ENCODE peak calls at places on chromosome 3, in ten cellular contexts. Q is IMR-90, X is HCT116, D is psoas muscle, E is HL-60, P is PC-3, F is dorsolateral prefrontal cortex, Y is astrocyte of the spinal cord, M is foreskin fibroblast, S is upper lobe of right lung. O is an unnamed sample.

GRCh38 chr3:2735392-2735894 is 374.7 kb downstream of the IL5RA start:
- DNase-seq in Q (no peak), X (no peak), D (no peak), E (no peak), P (no peak), F (no peak), Y (no peak), M (no peak), S (no peak), O (no peak)

GRCh38 chr3:109985942-109986555 is 648.7 kb upstream of the DPPA4 start:
- DNase-seq in Q (peak), X (no peak), D (no peak), E (no peak), P (no peak), F (no peak), Y (no peak), M (no peak), S (no peak), O (no peak)

GRCh38 chr3:159191454-159191853 is 389.6 kb downstream of the MFSD1 start:
- DNase-seq in Q (no peak), X (peak), D (no peak), E (no peak), P (peak), F (no peak), Y (peak), M (peak), S (no peak), O (no peak)

GRCh38 chr3:169323580-169324453 is 339.7 kb downstream of the MECOM start:
- DNase-seq in Q (peak), X (no peak), D (no peak), E (no peak), P (no peak), F (no peak), Y (peak), M (no peak), S (no peak), O (no peak)

GRCh38 chr3:42742688-42743087 is 30.4 kb downstream of the CCDC13 start:
- DNase-seq in Q (no peak), X (no peak), D (no peak), E (no peak), P (no peak), F (no peak), Y (no peak), M (no peak), S (no peak), O (no peak)

GRCh38 chr3:151305081-151305777 is 11.4 kb downstream of the GPR87 start:
- DNase-seq in Q (peak), X (peak), D (peak), E (no peak), P (peak), F (no peak), Y (peak), M (peak), S (peak), O (peak)

GRCh38 chr3:191531434-191531833 is 70.5 kb downstream of the PYDC2 start:
- DNase-seq in Q (no peak), X (no peak), D (no peak), E (no peak), P (no peak), F (no peak), Y (no peak), M (no peak), S (no peak), O (no peak)

GRCh38 chr3:198071602-198072285 is 111.7 kb downstream of the LMLN start:
- DNase-seq in Q (peak), X (peak), D (no peak), E (no peak), P (peak), F (no peak), Y (peak), M (peak), S (no peak), O (peak)

GRCh38 chr3:102484384-102484783 is 49.6 kb downstream of the ZPLD1 start:
- DNase-seq in Q (no peak), X (no peak), D (no peak), E (no peak), P (peak), F (no peak), Y (no peak), M (no peak), S (no peak), O (no peak)

GRCh38 chr3:195105389-195105788 is 165.6 kb downstream of the XXYLT1 start:
- DNase-seq in Q (peak), X (no peak), D (no peak), E (no peak), P (peak), F (no peak), Y (no peak), M (no peak), S (peak), O (no peak)

GRCh38 chr3:64393193-64393592 is 167.9 kb upstream of the PRICKLE2 start:
- DNase-seq in Q (no peak), X (no peak), D (no peak), E (no peak), P (no peak), F (no peak), Y (no peak), M (no peak), S (no peak), O (no peak)

GRCh38 chr3:138070006-138070405 is 45.4 kb downstream of the DZIP1L start:
- DNase-seq in Q (no peak), X (no peak), D (no peak), E (no peak), P (peak), F (no peak), Y (no peak), M (no peak), S (no peak), O (no peak)

GRCh38 chr3:75237041-75237775 is 426.9 kb upstream of the FRG2C start:
- DNase-seq in Q (no peak), X (no peak), D (no peak), E (no peak), P (no peak), F (no peak), Y (no peak), M (no peak), S (no peak), O (no peak)

GRCh38 chr3:11362600-11362999 is 90.4 kb downstream of the ATG7 start:
- DNase-seq in Q (peak), X (no peak), D (no peak), E (no peak), P (no peak), F (no peak), Y (no peak), M (peak), S (no peak), O (no peak)

GRCh38 chr3:152382312-152383135 is 113.8 kb downstream of the MBNL1 start:
- DNase-seq in Q (no peak), X (no peak), D (no peak), E (no peak), P (no peak), F (no peak), Y (no peak), M (no peak), S (no peak), O (no peak)
- H3K4me3 ChIP-seq in Q (no peak), X (no peak), D (peak), E (no peak), P (no peak), F (peak), Y (no peak), M (peak), S (peak), O (no peak)

GRCh38 chr3:73431136-73431933 is 193.4 kb downstream of the PDZRN3 start:
- DNase-seq in Q (no peak), X (no peak), D (no peak), E (no peak), P (no peak), F (no peak), Y (no peak), M (no peak), S (no peak), O (no peak)

GRCh38 chr3:73433079-73433478 is 191.7 kb downstream of the PDZRN3 start:
- DNase-seq in Q (no peak), X (no peak), D (no peak), E (no peak), P (no peak), F (no peak), Y (no peak), M (no peak), S (no peak), O (no peak)

GRCh38 chr3:73432723-73433032 is 192.1 kb downstream of the PDZRN3 start:
- DNase-seq in Q (no peak), X (no peak), D (no peak), E (no peak), P (no peak), F (no peak), Y (no peak), M (no peak), S (no peak), O (no peak)

GRCh38 chr3:73433681-73434080 is 191.1 kb downstream of the PDZRN3 start:
- DNase-seq in Q (peak), X (no peak), D (no peak), E (no peak), P (no peak), F (no peak), Y (no peak), M (no peak), S (no peak), O (no peak)

DNA sequence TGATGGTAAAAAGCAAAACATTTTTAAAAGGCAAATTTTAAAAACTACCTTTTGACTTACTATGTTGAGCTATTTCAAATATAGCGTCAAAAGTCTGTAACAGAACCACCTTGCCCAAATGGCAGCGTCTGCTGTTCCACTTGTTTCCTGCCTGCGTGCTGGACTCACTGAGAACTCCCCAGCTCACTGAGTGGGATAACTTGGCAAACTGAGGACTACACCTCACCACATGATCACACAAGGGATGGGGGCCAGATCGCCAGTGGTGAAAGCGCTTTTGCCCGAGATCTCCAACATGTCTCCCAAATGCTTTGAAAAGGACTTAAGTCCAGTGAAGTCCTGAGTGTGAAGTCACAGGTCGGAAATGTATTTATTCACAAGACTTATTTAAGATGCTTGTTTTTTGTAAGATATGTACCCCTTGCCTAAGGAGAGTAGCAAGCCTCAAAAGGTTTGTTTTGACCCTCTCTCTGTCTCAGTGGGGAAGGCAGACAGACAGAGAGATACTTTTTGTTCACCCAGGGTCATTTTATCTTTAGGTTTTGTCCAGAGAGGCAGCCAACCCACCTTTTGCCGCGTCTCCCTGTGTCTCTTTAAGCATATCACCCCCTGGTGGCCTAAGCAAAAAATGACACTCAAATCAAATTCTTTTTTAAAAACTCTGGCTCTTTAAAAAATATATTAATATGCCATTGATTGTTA is 192.6 kb downstream of the PDZRN3 start:
- DNase-seq in Q (peak), X (peak), D (no peak), E (no peak), P (peak), F (no peak), Y (peak), M (no peak), S (no peak), O (no peak)
- H3K4me3 ChIP-seq in Q (no peak), X (no peak), D (no peak), E (no peak), P (no peak), F (peak), Y (no peak), M (no peak), S (no peak), O (no peak)

GRCh38 chr3:21786454-21786829 is 35.4 kb upstream of the ZNF385D start:
- DNase-seq in Q (no peak), X (no peak), D (no peak), E (no peak), P (no peak), F (no peak), Y (no peak), M (no peak), S (no peak), O (no peak)

GRCh38 chr3:21783834-21784233 is 32.8 kb upstream of the ZNF385D start:
- DNase-seq in Q (no peak), X (no peak), D (no peak), E (no peak), P (no peak), F (no peak), Y (no peak), M (no peak), S (no peak), O (no peak)

GRCh38 chr3:21789730-21790129 is 38.7 kb upstream of the ZNF385D start:
- DNase-seq in Q (no peak), X (no peak), D (no peak), E (no peak), P (no peak), F (no peak), Y (no peak), M (no peak), S (no peak), O (no peak)

GRCh38 chr3:21781371-21781770 is 30.4 kb upstream of the ZNF385D start:
- DNase-seq in Q (no peak), X (no peak), D (no peak), E (no peak), P (peak), F (no peak), Y (no peak), M (no peak), S (no peak), O (no peak)

GRCh38 chr3:21785765-21786453 is 34.9 kb upstream of the ZNF385D start:
- DNase-seq in Q (no peak), X (no peak), D (no peak), E (no peak), P (no peak), F (no peak), Y (no peak), M (no peak), S (no peak), O (no peak)
- H3K4me3 ChIP-seq in Q (no peak), X (no peak), D (no peak), E (no peak), P (no peak), F (no peak), Y (no peak), M (no peak), S (no peak), O (no peak)

GRCh38 chr3:29186982-29187718 is 93.7 kb upstream of the RBMS3 start:
- DNase-seq in Q (peak), X (peak), D (no peak), E (no peak), P (peak), F (no peak), Y (peak), M (peak), S (no peak), O (peak)

GRCh38 chr3:29181872-29182271 is 99.0 kb upstream of the RBMS3 start:
- DNase-seq in Q (no peak), X (no peak), D (no peak), E (no peak), P (no peak), F (no peak), Y (no peak), M (no peak), S (no peak), O (no peak)

GRCh38 chr3:29185706-29186105 is 95.2 kb upstream of the RBMS3 start:
- DNase-seq in Q (peak), X (no peak), D (no peak), E (no peak), P (peak), F (no peak), Y (no peak), M (no peak), S (no peak), O (no peak)

GRCh38 chr3:29183346-29184087 is 97.4 kb upstream of the RBMS3 start:
- DNase-seq in Q (peak), X (no peak), D (no peak), E (no peak), P (no peak), F (no peak), Y (peak), M (peak), S (no peak), O (no peak)

DNA sequence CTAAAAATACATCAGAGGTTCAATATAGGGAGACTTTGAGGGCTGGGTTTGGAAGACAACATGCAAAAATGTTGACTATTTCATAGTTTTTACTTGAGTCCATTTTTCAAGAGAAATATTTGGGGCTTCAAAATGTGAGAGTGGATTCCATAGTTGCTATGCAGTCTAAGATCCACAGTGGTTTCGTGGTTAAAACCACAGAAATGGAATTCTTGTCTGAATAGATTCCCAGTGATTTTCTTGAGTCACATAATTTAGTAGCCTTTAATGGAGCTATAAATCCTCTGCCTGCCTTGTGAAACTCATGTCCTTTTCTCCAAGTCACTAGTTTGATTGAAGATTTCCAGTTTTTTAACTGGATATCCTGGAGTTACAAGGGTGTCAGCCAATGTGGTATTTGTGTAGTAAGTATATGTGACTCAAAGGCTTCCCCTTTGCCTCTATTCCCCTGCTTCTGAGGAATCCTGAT is 94.7 kb upstream of the RBMS3 start:
- DNase-seq in Q (peak), X (peak), D (no peak), E (no peak), P (peak), F (no peak), Y (peak), M (peak), S (no peak), O (peak)
- H3K4me3 ChIP-seq in Q (no peak), X (no peak), D (no peak), E (no peak), P (no peak), F (no peak), Y (no peak), M (no peak), S (no peak), O (no peak)

DNA sequence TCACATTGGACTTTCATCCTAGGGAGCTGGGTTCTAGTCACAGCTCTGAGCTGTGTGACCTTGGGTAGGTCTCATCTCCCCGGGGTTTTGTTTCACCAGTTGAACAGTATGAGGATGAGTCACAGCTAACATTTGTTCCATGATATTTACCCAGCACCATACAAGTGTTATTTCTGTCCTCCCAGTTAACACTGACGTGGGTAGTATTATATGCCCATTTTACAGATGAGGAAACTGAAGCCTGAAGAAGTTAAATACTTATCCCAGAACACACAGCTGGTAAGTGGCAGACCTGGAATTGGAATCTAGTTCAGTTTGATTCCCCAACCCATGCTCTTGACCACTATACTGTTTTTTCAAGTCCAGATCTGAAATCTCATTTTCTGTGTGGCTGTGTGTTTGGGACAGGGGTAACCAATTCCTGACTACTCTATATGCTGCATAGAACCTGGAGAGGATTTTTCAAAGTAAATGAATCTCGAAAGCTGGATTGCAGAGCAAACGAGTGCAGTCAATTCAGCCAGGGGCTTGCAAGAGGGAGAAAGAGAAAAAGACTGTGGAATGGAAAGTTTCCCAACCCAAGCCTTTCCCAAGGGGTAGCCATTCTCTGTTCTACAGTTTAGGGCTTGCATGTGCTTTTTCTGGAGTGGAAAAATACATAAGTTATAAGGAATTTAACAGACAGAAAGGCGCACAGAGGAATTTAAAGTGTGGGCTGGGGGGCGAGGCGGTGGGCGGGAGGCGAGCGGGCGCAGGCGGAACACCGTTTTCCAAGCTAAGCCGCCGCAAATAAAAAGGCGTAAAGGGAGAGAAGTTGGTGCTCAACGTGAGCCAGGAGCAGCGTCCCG is 684 bp upstream of the RARB start:
- DNase-seq in Q (no peak), X (no peak), D (no peak), E (no peak), P (no peak), F (no peak), Y (peak), M (no peak), S (no peak), O (no peak)
- H3K4me3 ChIP-seq in Q (peak), X (no peak), D (peak), E (peak), P (no peak), F (peak), Y (peak), M (peak), S (peak), O (peak)

GRCh38 chr3:15318661-15319060 is 13.7 kb downstream of the SH3BP5 start:
- DNase-seq in Q (no peak), X (no peak), D (no peak), E (no peak), P (no peak), F (no peak), Y (no peak), M (no peak), S (no peak), O (no peak)
- H3K4me3 ChIP-seq in Q (no peak), X (no peak), D (no peak), E (no peak), P (no peak), F (no peak), Y (no peak), M (no peak), S (no peak), O (no peak)

GRCh38 chr3:189908646-189909045 is 212.1 kb downstream of the P3H2 start:
- DNase-seq in Q (peak), X (no peak), D (no peak), E (no peak), P (peak), F (no peak), Y (peak), M (peak), S (no peak), O (peak)
- H3K4me3 ChIP-seq in Q (no peak), X (no peak), D (no peak), E (no peak), P (peak), F (no peak), Y (no peak), M (no peak), S (no peak), O (no peak)

DNA sequence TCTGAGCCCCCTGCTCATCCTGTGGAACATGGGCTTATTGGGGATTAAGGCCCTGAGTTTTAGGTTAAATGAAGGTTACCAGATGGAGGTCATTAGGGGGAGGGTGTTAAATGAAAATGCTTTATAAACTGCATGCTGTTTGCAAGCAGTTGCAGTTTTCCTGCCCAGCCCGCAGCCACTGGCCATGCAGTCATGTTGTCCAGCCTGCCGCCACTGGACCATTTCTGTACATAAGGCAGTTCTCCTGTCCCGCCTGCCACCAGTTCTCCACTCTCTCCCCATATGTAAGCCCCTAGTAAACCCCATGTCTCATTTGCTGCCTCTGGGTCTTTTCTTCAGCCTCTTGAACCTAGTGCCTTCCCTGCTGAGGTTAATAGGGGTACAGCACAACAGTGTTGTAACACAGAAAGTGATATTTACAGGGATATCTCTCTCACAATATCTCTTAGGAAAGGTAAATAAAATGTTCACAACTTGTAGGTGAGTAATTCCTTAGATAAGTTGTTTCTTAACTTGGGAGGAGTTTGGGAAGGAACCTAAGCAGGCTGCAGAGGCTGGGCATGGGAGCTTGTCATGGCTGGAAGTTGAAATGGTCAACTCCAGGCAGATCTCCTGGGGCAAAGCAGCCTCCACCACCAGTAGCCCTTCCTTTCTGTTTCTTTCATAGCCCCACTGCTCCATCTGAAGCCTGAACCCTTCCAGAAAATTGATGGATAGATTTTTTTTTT is 148.2 kb downstream of the CMSS1 start:
- DNase-seq in Q (no peak), X (no peak), D (no peak), E (no peak), P (no peak), F (no peak), Y (no peak), M (no peak), S (no peak), O (no peak)
- H3K4me3 ChIP-seq in Q (no peak), X (no peak), D (no peak), E (no peak), P (no peak), F (no peak), Y (no peak), M (no peak), S (no peak), O (no peak)

GRCh38 chr3:120451670-120452220 is 953 bp upstream of the FSTL1 start:
- DNase-seq in Q (no peak), X (no peak), D (no peak), E (no peak), P (no peak), F (no peak), Y (no peak), M (no peak), S (no peak), O (no peak)
- H3K4me3 ChIP-seq in Q (peak), X (no peak), D (peak), E (no peak), P (peak), F (peak), Y (peak), M (peak), S (peak), O (peak)

GRCh38 chr3:44554626-44555592 is at the start of gene ZKSCAN7:
- DNase-seq in Q (peak), X (no peak), D (peak), E (peak), P (no peak), F (peak), Y (peak), M (peak), S (peak), O (no peak)
- H3K4me3 ChIP-seq in Q (peak), X (no peak), D (peak), E (no peak), P (no peak), F (peak), Y (peak), M (peak), S (peak), O (peak)